ENCODE peak calls at places on chromosomes 2 and 18, in seven cellular contexts. J, K, X, V, Z, S and M are unnamed samples.

GRCh38 chr2:209808521-209808920 is 36.9 kb downstream of the UNC80 start:
- DNase-seq in V (no peak), Z (no peak), K (no peak), J (no peak), X (no peak), S (no peak), M (no peak)

GRCh38 chr2:102050854-102051391 is 59.2 kb downstream of the IL1R2 start:
- DNase-seq in X (no peak), V (peak; percentile 87), S (no peak), K (no peak), J (peak; percentile 71), Z (no peak), M (peak; percentile 95)

GRCh38 chr2:125125902-125126301 is 1100.8 kb downstream of the CNTNAP5 start:
- DNase-seq in Z (no peak), X (no peak), V (no peak), K (no peak), J (no peak), S (no peak), M (no peak)

GRCh38 chr2:240250985-240251847 is 110.8 kb upstream of the OTOS start:
- DNase-seq in K (peak; percentile 67), Z (no peak), X (peak; percentile 31), V (peak; percentile 85), S (peak; percentile 76), J (peak; percentile 73), M (peak; percentile 99)

GRCh38 chr2:19933351-19933981 is 31.7 kb upstream of the TTC32 start:
- DNase-seq in J (no peak), Z (no peak), S (peak; percentile 13), K (no peak), X (no peak), V (peak; percentile 88), M (peak; percentile 63)

GRCh38 chr2:150214626-150215025 is 272.8 kb downstream of the RND3 start:
- DNase-seq in V (no peak), X (no peak), Z (no peak), S (no peak), K (no peak), J (peak; percentile 17), M (no peak)

GRCh38 chr2:229342376-229342775 is 71.3 kb upstream of the PID1 start:
- DNase-seq in S (no peak), K (no peak), V (peak; percentile 14), J (peak; percentile 31), Z (no peak), X (no peak), M (peak; percentile 51)

GRCh38 chr2:223319601-223320000 is 267.6 kb downstream of the KCNE4 start:
- DNase-seq in X (no peak), K (no peak), S (no peak), Z (no peak), V (peak; percentile 48), J (no peak), M (no peak)

GRCh38 chr18:57910134-57910533 is 107.0 kb upstream of the ATP8B1 start:
- DNase-seq in Z (no peak), S (no peak), V (no peak), J (no peak), K (no peak), X (no peak), M (no peak)

GRCh38 chr18:79528846-79529245 is 133.1 kb downstream of the NFATC1 start:
- DNase-seq in J (peak; percentile 64), V (peak; percentile 56), X (peak; percentile 77), Z (peak; percentile 34), S (peak; percentile 46), K (peak; percentile 81), M (peak; percentile 71)

GRCh38 chr2:85549826-85550225 is 10.9 kb downstream of the MAT2A start:
- DNase-seq in X (no peak), K (no peak), S (peak; percentile 42), J (no peak), V (peak; percentile 95), Z (no peak), M (peak; percentile 97)

GRCh38 chr18:79512461-79513380 is 117.0 kb downstream of the NFATC1 start:
- DNase-seq in V (no peak), X (no peak), K (no peak), Z (no peak), J (no peak), S (no peak), M (no peak)

GRCh38 chr2:65278450-65279030 is 50.9 kb downstream of the ACTR2 start:
- DNase-seq in V (peak; percentile 77), S (no peak), Z (no peak), J (no peak), K (no peak), X (no peak), M (peak; percentile 71)

GRCh38 chr2:240162531-240162930 is 22.1 kb upstream of the OTOS start:
- DNase-seq in V (no peak), X (no peak), J (no peak), Z (no peak), S (no peak), K (no peak), M (no peak)

GRCh38 chr2:170401187-170401586 is 223.2 kb downstream of the MYO3B start:
- DNase-seq in J (no peak), V (no peak), K (no peak), S (no peak), X (no peak), Z (no peak), M (no peak)

GRCh38 chr18:76162886-76163285 is 332.2 kb downstream of the ZNF516 start:
- DNase-seq in K (no peak), Z (no peak), J (no peak), V (no peak), X (no peak), S (no peak), M (no peak)

GRCh38 chr2:179636100-179636980 is 225.1 kb downstream of the ZNF385B start:
- DNase-seq in K (no peak), V (no peak), X (no peak), Z (no peak), J (no peak), S (no peak), M (no peak)

GRCh38 chr2:25280066-25280687 is 61.5 kb downstream of the DNMT3A start:
- DNase-seq in V (no peak), S (no peak), J (no peak), K (no peak), X (no peak), Z (peak; percentile 49), M (no peak)

GRCh38 chr2:70086278-70086837 is 919 bp upstream of the PCBP1 start:
- DNase-seq in V (peak; percentile 83), K (no peak), S (peak; percentile 52), J (peak; percentile 66), X (peak; percentile 52), Z (peak; percentile 91), M (peak; percentile 83)

GRCh38 chr2:241558532-241559488 is at the start of gene BOK:
- DNase-seq in K (peak; percentile 73), X (no peak), Z (no peak), V (peak; percentile 84), S (peak; percentile 34), J (peak; percentile 75), M (peak; percentile 72)

GRCh38 chr18:70263336-70263735 is 25.5 kb upstream of the SOCS6 start:
- DNase-seq in J (no peak), K (no peak), X (no peak), Z (no peak), V (no peak), S (no peak), M (no peak)